ENCODE peak calls at places on chromosomes 16 and 17, in ten cellular contexts. One of them, this sample, is unnamed. For H3K4me1, the result is how much of the 10 kb centered on the place peaks cover.

GRCh38 chr17:67244621-67245072 is 349 bp downstream of the HELZ start:
- DNase-seq in neuronal stem cell: no peak
- DNase-seq in mesendoderm: no peak
- DNase-seq in PC-3: no peak
- DNase-seq in GM23248: no peak
- DNase-seq in neural progenitor cell: no peak
- DNase-seq in fibroblast of lung: no peak
- DNase-seq in IMR-90: no peak
- DNase-seq in astrocyte: no peak
- DNase-seq in H9: no peak
- DNase-seq in this sample: peak

GRCh38 chr16:30659507-30660423 is 1.5 kb downstream of the FBRS start:
- DNase-seq in neuronal stem cell: no peak
- DNase-seq in mesendoderm: peak
- DNase-seq in PC-3: no peak
- DNase-seq in GM23248: peak
- DNase-seq in neural progenitor cell: peak
- DNase-seq in fibroblast of lung: peak
- DNase-seq in IMR-90: no peak
- DNase-seq in astrocyte: no peak
- DNase-seq in H9: no peak
- DNase-seq in this sample: peak

GRCh38 chr16:48323783-48324775 is 61.1 kb downstream of the SIAH1 start:
- DNase-seq in neuronal stem cell: no peak
- DNase-seq in mesendoderm: no peak
- DNase-seq in PC-3: no peak
- DNase-seq in GM23248: peak
- DNase-seq in neural progenitor cell: no peak
- DNase-seq in fibroblast of lung: peak
- DNase-seq in IMR-90: peak
- DNase-seq in astrocyte: no peak
- DNase-seq in H9: no peak
- DNase-seq in this sample: no peak

GRCh38 chr17:48113201-48113676 is 5.7 kb downstream of the SNX11 start:
- DNase-seq in neuronal stem cell: no peak
- DNase-seq in mesendoderm: no peak
- DNase-seq in PC-3: no peak
- DNase-seq in GM23248: no peak
- DNase-seq in neural progenitor cell: no peak
- DNase-seq in fibroblast of lung: no peak
- DNase-seq in IMR-90: no peak
- DNase-seq in astrocyte: no peak
- DNase-seq in H9: no peak
- DNase-seq in this sample: no peak

GRCh38 chr16:22092143-22092933 is at the start of gene VWA3A:
- DNase-seq in neuronal stem cell: peak
- DNase-seq in mesendoderm: peak
- DNase-seq in PC-3: no peak
- DNase-seq in GM23248: peak
- DNase-seq in neural progenitor cell: peak
- DNase-seq in fibroblast of lung: peak
- DNase-seq in IMR-90: peak
- DNase-seq in astrocyte: peak
- DNase-seq in H9: peak
- DNase-seq in this sample: peak

GRCh38 chr16:50902457-50902856 is 160.6 kb downstream of the CYLD start:
- DNase-seq in neuronal stem cell: no peak
- DNase-seq in mesendoderm: peak
- DNase-seq in PC-3: no peak
- DNase-seq in GM23248: no peak
- DNase-seq in neural progenitor cell: no peak
- DNase-seq in fibroblast of lung: no peak
- DNase-seq in IMR-90: no peak
- DNase-seq in astrocyte: no peak
- DNase-seq in H9: no peak
- DNase-seq in this sample: no peak

GRCh38 chr16:88285514-88285822 is 97.3 kb upstream of the ZNF469 start:
- DNase-seq in neuronal stem cell: no peak
- DNase-seq in mesendoderm: no peak
- DNase-seq in PC-3: no peak
- DNase-seq in GM23248: no peak
- DNase-seq in neural progenitor cell: no peak
- DNase-seq in fibroblast of lung: no peak
- DNase-seq in IMR-90: no peak
- DNase-seq in astrocyte: no peak
- DNase-seq in H9: no peak
- DNase-seq in this sample: peak

GRCh38 chr16:89720520-89720858 is 209 bp downstream of the VPS9D1 start:
- DNase-seq in neuronal stem cell: peak
- DNase-seq in mesendoderm: peak
- DNase-seq in PC-3: peak
- DNase-seq in GM23248: peak
- DNase-seq in neural progenitor cell: peak
- DNase-seq in fibroblast of lung: peak
- DNase-seq in IMR-90: no peak
- DNase-seq in astrocyte: no peak
- DNase-seq in H9: peak
- DNase-seq in this sample: peak

GRCh38 chr16:17705847-17706246 is 235.1 kb upstream of the XYLT1 start:
- DNase-seq in neuronal stem cell: no peak
- DNase-seq in mesendoderm: no peak
- DNase-seq in PC-3: no peak
- DNase-seq in GM23248: no peak
- DNase-seq in neural progenitor cell: no peak
- DNase-seq in fibroblast of lung: no peak
- DNase-seq in IMR-90: no peak
- DNase-seq in astrocyte: no peak
- DNase-seq in H9: no peak
- DNase-seq in this sample: no peak

GRCh38 chr17:48878920-48879898 is 13.4 kb upstream of the ATP5MC1 start:
- DNase-seq in neuronal stem cell: peak
- DNase-seq in mesendoderm: peak
- DNase-seq in PC-3: peak
- DNase-seq in GM23248: peak
- DNase-seq in neural progenitor cell: peak
- DNase-seq in fibroblast of lung: peak
- DNase-seq in IMR-90: peak
- DNase-seq in astrocyte: peak
- DNase-seq in H9: peak
- DNase-seq in this sample: no peak

GRCh38 chr17:8503368-8503767 is 67.7 kb downstream of the NDEL1 start:
- DNase-seq in neuronal stem cell: no peak
- DNase-seq in mesendoderm: no peak
- DNase-seq in PC-3: no peak
- DNase-seq in GM23248: peak
- DNase-seq in neural progenitor cell: no peak
- DNase-seq in fibroblast of lung: peak
- DNase-seq in IMR-90: no peak
- DNase-seq in astrocyte: no peak
- DNase-seq in H9: no peak
- DNase-seq in this sample: no peak

GRCh38 chr16:11507350-11507749 is 79.4 kb downstream of the LITAF start:
- DNase-seq in neuronal stem cell: no peak
- DNase-seq in mesendoderm: no peak
- DNase-seq in PC-3: no peak
- DNase-seq in GM23248: no peak
- DNase-seq in neural progenitor cell: no peak
- DNase-seq in fibroblast of lung: no peak
- DNase-seq in IMR-90: no peak
- DNase-seq in astrocyte: no peak
- DNase-seq in H9: no peak
- DNase-seq in this sample: no peak

GRCh38 chr17:80780381-80781187 is 211.1 kb upstream of the CHMP6 start:
- DNase-seq in neuronal stem cell: no peak
- DNase-seq in mesendoderm: no peak
- DNase-seq in PC-3: no peak
- DNase-seq in GM23248: peak
- DNase-seq in neural progenitor cell: peak
- DNase-seq in fibroblast of lung: no peak
- DNase-seq in IMR-90: peak
- DNase-seq in astrocyte: no peak
- DNase-seq in H9: no peak
- DNase-seq in this sample: no peak

GRCh38 chr16:80283450-80284392 is 257.1 kb upstream of the DYNLRB2 start:
- DNase-seq in neuronal stem cell: no peak
- DNase-seq in mesendoderm: no peak
- DNase-seq in PC-3: no peak
- DNase-seq in GM23248: no peak
- DNase-seq in neural progenitor cell: no peak
- DNase-seq in fibroblast of lung: no peak
- DNase-seq in IMR-90: peak
- DNase-seq in astrocyte: no peak
- DNase-seq in H9: no peak
- DNase-seq in this sample: no peak

GRCh38 chr16:64882385-64882784 is 239.5 kb downstream of the CDH11 start:
- DNase-seq in neuronal stem cell: no peak
- DNase-seq in mesendoderm: no peak
- DNase-seq in PC-3: no peak
- DNase-seq in GM23248: peak
- DNase-seq in neural progenitor cell: no peak
- DNase-seq in fibroblast of lung: no peak
- DNase-seq in IMR-90: no peak
- DNase-seq in astrocyte: no peak
- DNase-seq in H9: no peak
- DNase-seq in this sample: peak

GRCh38 chr16:20061132-20061531 is 12.6 kb downstream of the GPR139 start:
- DNase-seq in neuronal stem cell: no peak
- DNase-seq in mesendoderm: no peak
- DNase-seq in PC-3: no peak
- DNase-seq in GM23248: no peak
- DNase-seq in neural progenitor cell: no peak
- DNase-seq in fibroblast of lung: no peak
- DNase-seq in IMR-90: no peak
- DNase-seq in astrocyte: no peak
- DNase-seq in H9: no peak
- DNase-seq in this sample: no peak

GRCh38 chr16:69476920-69477418 is 52.5 kb downstream of the CYB5B start:
- DNase-seq in neuronal stem cell: no peak
- DNase-seq in mesendoderm: peak
- DNase-seq in PC-3: peak
- DNase-seq in GM23248: peak
- DNase-seq in neural progenitor cell: no peak
- DNase-seq in fibroblast of lung: peak
- DNase-seq in IMR-90: peak
- DNase-seq in astrocyte: peak
- DNase-seq in H9: no peak
- DNase-seq in this sample: no peak

GRCh38 chr17:40061532-40062038 is 1.2 kb upstream of the THRA start:
- DNase-seq in neuronal stem cell: no peak
- DNase-seq in mesendoderm: no peak
- DNase-seq in PC-3: no peak
- DNase-seq in GM23248: no peak
- DNase-seq in neural progenitor cell: no peak
- DNase-seq in fibroblast of lung: no peak
- DNase-seq in IMR-90: no peak
- DNase-seq in astrocyte: no peak
- DNase-seq in H9: no peak
- DNase-seq in this sample: no peak
- H3K9ac ChIP-seq in neuronal stem cell: no peak
- H3K9ac ChIP-seq in mesendoderm: no peak
- H3K9ac ChIP-seq in PC-3: no peak
- H3K9ac ChIP-seq in GM23248: no peak
- H3K9ac ChIP-seq in neural progenitor cell: no peak
- H3K9ac ChIP-seq in fibroblast of lung: no peak
- H3K9ac ChIP-seq in IMR-90: no peak
- H3K9ac ChIP-seq in astrocyte: no peak
- H3K9ac ChIP-seq in H9: no peak
- H3K9ac ChIP-seq in this sample: no peak

DNA sequence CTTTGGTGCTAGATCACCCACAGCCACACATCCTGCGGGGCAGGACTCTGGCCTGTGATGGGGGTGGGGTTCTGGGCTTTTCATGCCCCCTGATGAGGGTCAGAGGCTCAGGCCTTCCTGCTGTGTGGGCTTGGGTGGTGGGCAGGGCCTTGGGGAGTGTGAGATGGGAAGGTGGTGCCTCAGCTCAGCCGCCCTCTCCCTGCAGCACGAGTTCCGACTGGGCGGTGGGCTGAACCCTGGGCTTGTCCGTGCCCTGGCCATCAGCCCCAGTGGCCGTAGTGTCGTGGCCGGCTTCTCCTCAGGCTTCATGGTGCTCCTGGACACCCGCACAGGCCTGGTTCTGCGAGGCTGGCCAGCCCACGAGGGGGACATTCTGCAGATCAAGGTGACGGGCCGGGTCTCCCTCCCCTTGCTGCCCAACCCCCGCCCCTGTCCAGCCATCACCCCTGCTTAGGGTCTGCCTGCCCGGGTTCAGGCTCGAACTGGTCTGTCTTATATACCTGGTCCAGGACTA is 6.8 kb upstream of the SERPINF2 start:
- DNase-seq in neuronal stem cell: no peak
- DNase-seq in mesendoderm: no peak
- DNase-seq in PC-3: no peak
- DNase-seq in GM23248: no peak
- DNase-seq in neural progenitor cell: no peak
- DNase-seq in fibroblast of lung: no peak
- DNase-seq in IMR-90: no peak
- DNase-seq in astrocyte: no peak
- DNase-seq in H9: no peak
- DNase-seq in this sample: no peak
- H3K4me1 ChIP-seq in neuronal stem cell: under half
- H3K4me1 ChIP-seq in mesendoderm: under half
- H3K4me1 ChIP-seq in PC-3: under half
- H3K4me1 ChIP-seq in GM23248: under half
- H3K4me1 ChIP-seq in neural progenitor cell: under half
- H3K4me1 ChIP-seq in fibroblast of lung: under half
- H3K4me1 ChIP-seq in IMR-90: under half
- H3K4me1 ChIP-seq in astrocyte: under half
- H3K4me1 ChIP-seq in H9: under half
- H3K4me1 ChIP-seq in this sample: under half

DNA sequence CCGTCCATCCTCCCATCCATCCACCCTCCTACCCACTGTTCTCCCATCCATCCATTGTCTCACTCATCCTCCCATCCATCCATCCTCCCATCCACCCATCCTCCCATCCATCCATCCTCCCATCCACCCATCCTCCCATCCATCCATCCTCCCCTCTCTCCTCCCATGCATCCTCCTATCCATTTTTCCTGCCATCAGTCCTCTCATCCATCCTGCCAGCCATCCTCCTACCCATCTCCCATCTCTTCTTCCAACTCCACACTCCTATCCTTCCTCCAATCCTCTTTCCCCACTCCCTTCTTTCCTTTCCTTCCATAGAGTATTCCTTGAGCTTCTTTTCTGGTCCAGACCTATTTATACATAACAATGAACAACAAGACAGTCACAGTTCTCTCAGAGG is 12.1 kb downstream of the DRC7 start:
- DNase-seq in neuronal stem cell: no peak
- DNase-seq in mesendoderm: no peak
- DNase-seq in PC-3: no peak
- DNase-seq in GM23248: no peak
- DNase-seq in neural progenitor cell: no peak
- DNase-seq in fibroblast of lung: no peak
- DNase-seq in IMR-90: no peak
- DNase-seq in astrocyte: no peak
- DNase-seq in H9: no peak
- DNase-seq in this sample: no peak
- H3K27ac ChIP-seq in neuronal stem cell: no peak
- H3K27ac ChIP-seq in mesendoderm: no peak
- H3K27ac ChIP-seq in PC-3: no peak
- H3K27ac ChIP-seq in GM23248: no peak
- H3K27ac ChIP-seq in neural progenitor cell: no peak
- H3K27ac ChIP-seq in fibroblast of lung: no peak
- H3K27ac ChIP-seq in IMR-90: no peak
- H3K27ac ChIP-seq in astrocyte: no peak
- H3K27ac ChIP-seq in H9: no peak
- H3K27ac ChIP-seq in this sample: no peak

GRCh38 chr17:69451416-69452394 is 37.2 kb downstream of the MAP2K6 start:
- DNase-seq in neuronal stem cell: no peak
- DNase-seq in mesendoderm: peak
- DNase-seq in PC-3: no peak
- DNase-seq in GM23248: no peak
- DNase-seq in neural progenitor cell: no peak
- DNase-seq in fibroblast of lung: no peak
- DNase-seq in IMR-90: no peak
- DNase-seq in astrocyte: no peak
- DNase-seq in H9: peak
- DNase-seq in this sample: no peak
- H3K9ac ChIP-seq in neuronal stem cell: no peak
- H3K9ac ChIP-seq in mesendoderm: no peak
- H3K9ac ChIP-seq in PC-3: no peak
- H3K9ac ChIP-seq in GM23248: no peak
- H3K9ac ChIP-seq in neural progenitor cell: no peak
- H3K9ac ChIP-seq in fibroblast of lung: no peak
- H3K9ac ChIP-seq in IMR-90: no peak
- H3K9ac ChIP-seq in astrocyte: no peak
- H3K9ac ChIP-seq in H9: no peak
- H3K9ac ChIP-seq in this sample: no peak

This sample was measured in kidney.